ENCODE peak calls at places on chromosomes 2 and 18, in ten cellular contexts. Z is CD8-positive, alpha-beta memory T cell; F is stimulated activated naive CD8-positive, alpha-beta T cell treated with anti-CD3 and anti-CD28 coated beads, Interleukin-15, amount 100 ng/mL, for 72 hours; Y is lung microvascular endothelial cell; X is NCI-H1092 treated with DMSO at 0.1 percent for 48 hours; W is AG08395; M is Caki2; U is HFFc6; E is T-helper 22 cell; A is RCC 7860. J is an unnamed sample.

GRCh38 chr18:63161728-63162195 is 157.8 kb downstream of the BCL2 start:
- DNase-seq in Z (peak), F (peak), Y (peak), X (no peak), W (peak), M (peak), U (peak), E (peak), A (peak), J (peak)

GRCh38 chr2:1672738-1673137 is 71.6 kb downstream of the PXDN start:
- DNase-seq in Z (no peak), F (no peak), Y (no peak), X (no peak), W (no peak), M (no peak), U (no peak), E (no peak), A (no peak), J (no peak)

GRCh38 chr2:182542501-182543258 is 115.8 kb upstream of the PDE1A start:
- DNase-seq in Z (no peak), F (no peak), Y (no peak), X (no peak), W (no peak), M (no peak), U (no peak), E (no peak), A (no peak), J (peak)

GRCh38 chr2:141522048-141522447 is 608.8 kb downstream of the LRP1B start:
- DNase-seq in Z (no peak), F (no peak), Y (no peak), X (no peak), W (no peak), M (no peak), U (no peak), E (no peak), A (no peak), J (no peak)

GRCh38 chr2:159753797-159754196 is 41.5 kb downstream of the MARCHF7 start:
- DNase-seq in Z (no peak), F (no peak), Y (no peak), X (no peak), W (no peak), M (no peak), U (no peak), E (no peak), A (no peak), J (no peak)

GRCh38 chr2:158806941-158807340 is 11.8 kb downstream of the DAPL1 start:
- DNase-seq in Z (no peak), F (no peak), Y (no peak), X (no peak), W (no peak), M (no peak), U (no peak), E (no peak), A (no peak), J (no peak)

GRCh38 chr2:138536302-138536701 is 34.7 kb downstream of the SPOPL start:
- DNase-seq in Z (no peak), F (no peak), Y (no peak), X (no peak), W (peak), M (peak), U (peak), E (no peak), A (no peak), J (peak)

GRCh38 chr2:26034597-26035067 is 748 bp downstream of the RAB10 start:
- DNase-seq in Z (no peak), F (no peak), Y (peak), X (peak), W (no peak), M (no peak), U (no peak), E (peak), A (no peak), J (no peak)

GRCh38 chr18:24246143-24246542 is 107.3 kb downstream of the CABYR start:
- DNase-seq in Z (no peak), F (no peak), Y (no peak), X (no peak), W (no peak), M (no peak), U (no peak), E (no peak), A (no peak), J (no peak)

GRCh38 chr2:63053889-63054725 is 3.5 kb downstream of the OTX1 start:
- DNase-seq in Z (no peak), F (peak), Y (no peak), X (no peak), W (no peak), M (no peak), U (no peak), E (no peak), A (no peak), J (no peak)

GRCh38 chr18:7755753-7756475 is 188.8 kb downstream of the PTPRM start:
- DNase-seq in Z (no peak), F (no peak), Y (peak), X (peak), W (peak), M (no peak), U (no peak), E (no peak), A (no peak), J (no peak)

GRCh38 chr2:176132397-176133086 is 3.0 kb downstream of the HOXD8 start:
- DNase-seq in Z (peak), F (no peak), Y (peak), X (no peak), W (no peak), M (no peak), U (no peak), E (no peak), A (no peak), J (no peak)

GRCh38 chr18:12540751-12541150 is 117.2 kb downstream of the SPIRE1 start:
- DNase-seq in Z (no peak), F (no peak), Y (no peak), X (no peak), W (no peak), M (no peak), U (no peak), E (no peak), A (no peak), J (no peak)

GRCh38 chr2:239374896-239375277 is 25.9 kb downstream of the HDAC4 start:
- DNase-seq in Z (no peak), F (no peak), Y (no peak), X (no peak), W (no peak), M (no peak), U (no peak), E (no peak), A (no peak), J (no peak)

GRCh38 chr2:18435425-18436037 is 124.9 kb downstream of the RDH14 start:
- DNase-seq in Z (no peak), F (peak), Y (peak), X (peak), W (peak), M (peak), U (peak), E (no peak), A (peak), J (no peak)

GRCh38 chr2:47203996-47204395 is 48.9 kb upstream of the STPG4 start:
- DNase-seq in Z (no peak), F (no peak), Y (no peak), X (no peak), W (no peak), M (no peak), U (no peak), E (no peak), A (no peak), J (no peak)

GRCh38 chr2:64327510-64328414 is 126.2 kb upstream of the LGALSL start:
- DNase-seq in Z (peak), F (peak), Y (peak), X (peak), W (peak), M (no peak), U (no peak), E (no peak), A (no peak), J (no peak)

GRCh38 chr18:22930089-22930713 is 2.9 kb upstream of the RBBP8 start:
- DNase-seq in Z (peak), F (peak), Y (peak), X (peak), W (peak), M (peak), U (peak), E (peak), A (peak), J (peak)

GRCh38 chr2:180655842-180656454 is 324.5 kb upstream of the UBE2E3 start:
- DNase-seq in Z (no peak), F (no peak), Y (no peak), X (no peak), W (no peak), M (no peak), U (no peak), E (no peak), A (no peak), J (no peak)

GRCh38 chr2:150280255-150280654 is 207.2 kb downstream of the RND3 start:
- DNase-seq in Z (no peak), F (no peak), Y (no peak), X (no peak), W (peak), M (no peak), U (peak), E (no peak), A (peak), J (peak)

GRCh38 chr2:68765739-68766377 is 31.2 kb downstream of the ARHGAP25 start:
- DNase-seq in Z (no peak), F (no peak), Y (no peak), X (no peak), W (no peak), M (no peak), U (no peak), E (no peak), A (no peak), J (no peak)

GRCh38 chr18:10477121-10477862 is 22.9 kb downstream of the APCDD1 start:
- DNase-seq in Z (no peak), F (no peak), Y (no peak), X (no peak), W (no peak), M (no peak), U (no peak), E (no peak), A (no peak), J (no peak)

GRCh38 chr18:7568426-7568825 is 1.3 kb downstream of the PTPRM start:
- DNase-seq in Z (no peak), F (no peak), Y (peak), X (no peak), W (peak), M (no peak), U (no peak), E (no peak), A (no peak), J (no peak)

GRCh38 chr18:35507623-35508022 is 9.9 kb upstream of the INO80C start:
- DNase-seq in Z (no peak), F (no peak), Y (no peak), X (no peak), W (no peak), M (no peak), U (no peak), E (no peak), A (no peak), J (no peak)

GRCh38 chr18:69636529-69637301 is 236.0 kb downstream of the DOK6 start:
- DNase-seq in Z (no peak), F (peak), Y (peak), X (peak), W (no peak), M (no peak), U (no peak), E (no peak), A (no peak), J (no peak)

GRCh38 chr2:230751062-230751461 is 38.4 kb downstream of the CAB39 start:
- DNase-seq in Z (no peak), F (no peak), Y (no peak), X (no peak), W (peak), M (no peak), U (peak), E (no peak), A (peak), J (peak)

GRCh38 chr2:239184968-239185903 is 215.6 kb downstream of the HDAC4 start:
- DNase-seq in Z (no peak), F (no peak), Y (no peak), X (no peak), W (no peak), M (no peak), U (no peak), E (no peak), A (no peak), J (no peak)

GRCh38 chr2:224442092-224442999 is 40.4 kb upstream of the FAM124B start:
- DNase-seq in Z (no peak), F (peak), Y (peak), X (peak), W (peak), M (no peak), U (peak), E (no peak), A (no peak), J (no peak)

GRCh38 chr18:70450658-70451253 is 161.9 kb downstream of the SOCS6 start:
- DNase-seq in Z (no peak), F (no peak), Y (peak), X (peak), W (peak), M (peak), U (no peak), E (no peak), A (no peak), J (peak)

GRCh38 chr2:217444509-217444908 is 558.3 kb downstream of the TNS1 start:
- DNase-seq in Z (no peak), F (no peak), Y (no peak), X (no peak), W (no peak), M (no peak), U (no peak), E (no peak), A (no peak), J (no peak)